ENCODE peak calls at places on chromosomes 6 and 20, in seven cellular contexts. H is T-cell; U is activated CD4-positive, CD25-positive, alpha-beta regulatory T cell; D is right cardiac atrium; K is H54; J is hepatic stellate cell; S is occipital lobe. M is an unnamed sample.

GRCh38 chr20:47673671-47673955 is 111.7 kb downstream of the SULF2 start:
- DNase-seq in S (no peak), U (no peak), K (no peak), D (no peak), J (no peak), H (no peak), M (no peak)

GRCh38 chr6:88519227-88520019 is 353.3 kb upstream of the CNR1 start:
- DNase-seq in U (no peak), K (no peak), D (no peak), J (no peak), S (no peak), H (no peak), M (no peak)

GRCh38 chr6:86016567-86016966 is 373.9 kb upstream of the SYNCRIP start:
- DNase-seq in J (no peak), H (no peak), D (no peak), K (no peak), U (no peak), S (no peak), M (no peak)

GRCh38 chr20:45342863-45343444 is 5.3 kb downstream of the SDC4 start:
- DNase-seq in D (no peak), H (no peak), J (no peak), K (no peak), S (no peak), U (no peak), M (no peak)

GRCh38 chr6:52530351-52530750 is 46.5 kb downstream of the TRAM2 start:
- DNase-seq in S (no peak), D (no peak), K (no peak), U (no peak), H (no peak), J (no peak), M (no peak)

GRCh38 chr20:49887251-49887827 is 28.0 kb downstream of the SPATA2 start:
- DNase-seq in J (no peak), H (no peak), U (no peak), S (no peak), D (peak), K (no peak), M (no peak)

GRCh38 chr20:41344938-41345728 is 4.5 kb downstream of the LPIN3 start:
- DNase-seq in J (no peak), H (no peak), D (no peak), U (no peak), S (no peak), K (no peak), M (no peak)

GRCh38 chr6:44039191-44039719 is 88.0 kb downstream of the MRPL14 start:
- DNase-seq in K (no peak), S (no peak), U (no peak), J (no peak), H (no peak), D (no peak), M (no peak)

GRCh38 chr6:113364781-113365545 is 492.2 kb upstream of the MARCKS start:
- DNase-seq in H (no peak), U (no peak), S (no peak), J (no peak), D (no peak), K (no peak), M (no peak)

GRCh38 chr6:158002951-158003853 is 21.5 kb downstream of the SYNJ2 start:
- DNase-seq in H (no peak), K (no peak), J (peak), S (no peak), D (peak), U (no peak), M (no peak)

GRCh38 chr6:129710722-129711631 is 1.0 kb upstream of the ARHGAP18 start:
- DNase-seq in J (no peak), D (no peak), S (no peak), U (no peak), K (no peak), H (no peak), M (no peak)

GRCh38 chr6:154593122-154593521 is 82.6 kb upstream of the CNKSR3 start:
- DNase-seq in S (no peak), D (no peak), J (no peak), U (no peak), H (no peak), K (no peak), M (no peak)

GRCh38 chr6:111591901-111592461 is 13.7 kb downstream of the TRAF3IP2 start:
- DNase-seq in H (no peak), D (no peak), K (no peak), U (no peak), S (no peak), J (peak), M (no peak)

GRCh38 chr20:58822175-58822574 is 28.5 kb downstream of the GNAS-AS1 start:
- DNase-seq in J (no peak), D (no peak), S (no peak), U (no peak), H (no peak), K (no peak), M (no peak)

GRCh38 chr6:100719883-100720682 is 161.0 kb downstream of the ASCC3 start:
- DNase-seq in K (no peak), S (no peak), H (no peak), U (no peak), D (no peak), J (no peak), M (no peak)

GRCh38 chr6:4780360-4780812 is 4.2 kb downstream of the CDYL start:
- DNase-seq in D (no peak), U (no peak), H (no peak), J (no peak), S (no peak), K (no peak), M (no peak)

GRCh38 chr20:56995635-56996075 is 270.8 kb downstream of the BMP7 start:
- DNase-seq in S (no peak), H (no peak), J (no peak), U (no peak), K (no peak), D (no peak), M (no peak)

GRCh38 chr20:25199473-25200265 is 4.2 kb downstream of the ENTPD6 start:
- DNase-seq in K (no peak), D (no peak), S (no peak), U (no peak), H (no peak), J (no peak), M (no peak)

GRCh38 chr6:11423667-11424066 is 113.9 kb upstream of the TMEM170B start:
- DNase-seq in D (no peak), S (no peak), H (no peak), J (no peak), U (no peak), K (no peak), M (no peak)

GRCh38 chr6:128414943-128415342 is 105.5 kb downstream of the PTPRK start:
- DNase-seq in K (no peak), U (no peak), H (no peak), J (no peak), D (no peak), S (no peak), M (no peak)

M was measured in SIG-M5.